ENCODE peak calls at places on chromosome X, in seven cellular contexts. One of them, this sample, is unnamed.

GRCh38 chrX:119013146-119013545 is 38.7 kb downstream of the LONRF3 start:
- DNase-seq in AG09319: no peak
- DNase-seq in AG04450: no peak
- DNase-seq in activated B cell treated with CpG ODN at 0.5 μM for 24 hours: no peak
- DNase-seq in EH: no peak
- DNase-seq in NCI-H1694: no peak
- DNase-seq in Calu3: no peak
- DNase-seq in this sample: no peak

GRCh38 chrX:39508300-39508692 is 589.5 kb downstream of the BCOR start:
- DNase-seq in NCI-H1694: no peak
- DNase-seq in AG09319: no peak
- DNase-seq in AG04450: no peak
- DNase-seq in EH: no peak
- DNase-seq in Calu3: no peak
- DNase-seq in activated B cell treated with CpG ODN at 0.5 μM for 24 hours: no peak
- DNase-seq in this sample: no peak

GRCh38 chrX:130805906-130806305 is 97.1 kb downstream of the ENOX2 start:
- DNase-seq in activated B cell treated with CpG ODN at 0.5 μM for 24 hours: no peak
- DNase-seq in Calu3: no peak
- DNase-seq in AG09319: no peak
- DNase-seq in AG04450: no peak
- DNase-seq in EH: no peak
- DNase-seq in NCI-H1694: no peak
- DNase-seq in this sample: no peak

GRCh38 chrX:100731441-100732281 is at the start of gene SYTL4:
- DNase-seq in Calu3: peak; percentile 51
- DNase-seq in EH: peak; percentile 11
- DNase-seq in activated B cell treated with CpG ODN at 0.5 μM for 24 hours: peak; percentile 14
- DNase-seq in AG04450: no peak
- DNase-seq in AG09319: no peak
- DNase-seq in NCI-H1694: no peak
- DNase-seq in this sample: no peak

GRCh38 chrX:103248553-103248952 is 6.4 kb downstream of the TCEAL8 start:
- DNase-seq in AG04450: no peak
- DNase-seq in EH: peak; percentile 21
- DNase-seq in Calu3: no peak
- DNase-seq in activated B cell treated with CpG ODN at 0.5 μM for 24 hours: no peak
- DNase-seq in NCI-H1694: peak; percentile 4
- DNase-seq in AG09319: no peak
- DNase-seq in this sample: no peak

GRCh38 chrX:119541188-119541587 is 24.0 kb downstream of the STEEP1 start:
- DNase-seq in EH: peak; percentile 83
- DNase-seq in AG09319: no peak
- DNase-seq in activated B cell treated with CpG ODN at 0.5 μM for 24 hours: no peak
- DNase-seq in Calu3: no peak
- DNase-seq in AG04450: peak; percentile 37
- DNase-seq in NCI-H1694: no peak
- DNase-seq in this sample: no peak

GRCh38 chrX:78923198-78924015 is 21.8 kb upstream of the P2RY10 start:
- DNase-seq in AG09319: no peak
- DNase-seq in EH: no peak
- DNase-seq in Calu3: no peak
- DNase-seq in NCI-H1694: no peak
- DNase-seq in activated B cell treated with CpG ODN at 0.5 μM for 24 hours: no peak
- DNase-seq in AG04450: no peak
- DNase-seq in this sample: no peak

GRCh38 chrX:109732319-109732779 is 708 bp downstream of the ACSL4 start:
- DNase-seq in AG04450: no peak
- DNase-seq in Calu3: no peak
- DNase-seq in EH: peak; percentile 78
- DNase-seq in activated B cell treated with CpG ODN at 0.5 μM for 24 hours: no peak
- DNase-seq in NCI-H1694: no peak
- DNase-seq in AG09319: no peak
- DNase-seq in this sample: no peak

GRCh38 chrX:15877380-15877779 is 22.8 kb upstream of the AP1S2 start:
- DNase-seq in AG09319: no peak
- DNase-seq in activated B cell treated with CpG ODN at 0.5 μM for 24 hours: no peak
- DNase-seq in NCI-H1694: no peak
- DNase-seq in EH: peak; percentile 34
- DNase-seq in Calu3: no peak
- DNase-seq in AG04450: peak; percentile 10
- DNase-seq in this sample: no peak

GRCh38 chrX:44144491-44144890 is 171.3 kb upstream of the NDP start:
- DNase-seq in activated B cell treated with CpG ODN at 0.5 μM for 24 hours: no peak
- DNase-seq in AG04450: no peak
- DNase-seq in EH: no peak
- DNase-seq in Calu3: no peak
- DNase-seq in NCI-H1694: no peak
- DNase-seq in AG09319: no peak
- DNase-seq in this sample: no peak

GRCh38 chrX:109954955-109955354 is 48.0 kb upstream of the TMEM164 start:
- DNase-seq in NCI-H1694: no peak
- DNase-seq in AG09319: no peak
- DNase-seq in AG04450: no peak
- DNase-seq in activated B cell treated with CpG ODN at 0.5 μM for 24 hours: no peak
- DNase-seq in EH: no peak
- DNase-seq in Calu3: no peak
- DNase-seq in this sample: no peak

GRCh38 chrX:7444967-7445366 is 297.0 kb upstream of the PUDP start:
- DNase-seq in AG09319: no peak
- DNase-seq in activated B cell treated with CpG ODN at 0.5 μM for 24 hours: no peak
- DNase-seq in EH: no peak
- DNase-seq in NCI-H1694: no peak
- DNase-seq in AG04450: no peak
- DNase-seq in Calu3: no peak
- DNase-seq in this sample: no peak

GRCh38 chrX:149372861-149373260 is 132.2 kb downstream of the IDS start:
- DNase-seq in activated B cell treated with CpG ODN at 0.5 μM for 24 hours: no peak
- DNase-seq in AG04450: no peak
- DNase-seq in NCI-H1694: peak; percentile 21
- DNase-seq in EH: peak; percentile 35
- DNase-seq in Calu3: no peak
- DNase-seq in AG09319: no peak
- DNase-seq in this sample: no peak

GRCh38 chrX:11665144-11666040 is at the start of gene ARHGAP6:
- DNase-seq in activated B cell treated with CpG ODN at 0.5 μM for 24 hours: no peak
- DNase-seq in AG09319: peak; percentile 12
- DNase-seq in Calu3: no peak
- DNase-seq in AG04450: no peak
- DNase-seq in NCI-H1694: no peak
- DNase-seq in EH: peak; percentile 47
- DNase-seq in this sample: no peak

GRCh38 chrX:154059231-154059630 is 38.3 kb downstream of the MECP2 start:
- DNase-seq in Calu3: no peak
- DNase-seq in activated B cell treated with CpG ODN at 0.5 μM for 24 hours: no peak
- DNase-seq in AG09319: no peak
- DNase-seq in EH: peak; percentile 34
- DNase-seq in AG04450: no peak
- DNase-seq in NCI-H1694: no peak
- DNase-seq in this sample: no peak

GRCh38 chrX:130575831-130576404 is 174.1 kb downstream of the RBMX2 start:
- DNase-seq in NCI-H1694: peak; percentile 17
- DNase-seq in AG04450: peak; percentile 1
- DNase-seq in AG09319: no peak
- DNase-seq in activated B cell treated with CpG ODN at 0.5 μM for 24 hours: no peak
- DNase-seq in EH: peak; percentile 45
- DNase-seq in Calu3: peak; percentile 21
- DNase-seq in this sample: no peak

GRCh38 chrX:134747006-134747405 is 88.7 kb upstream of the PLAC1 start:
- DNase-seq in AG09319: no peak
- DNase-seq in activated B cell treated with CpG ODN at 0.5 μM for 24 hours: no peak
- DNase-seq in EH: no peak
- DNase-seq in AG04450: no peak
- DNase-seq in NCI-H1694: no peak
- DNase-seq in Calu3: no peak
- DNase-seq in this sample: no peak

GRCh38 chrX:85012098-85012497 is 8.4 kb downstream of the APOOL start:
- DNase-seq in Calu3: no peak
- DNase-seq in NCI-H1694: no peak
- DNase-seq in AG04450: no peak
- DNase-seq in activated B cell treated with CpG ODN at 0.5 μM for 24 hours: no peak
- DNase-seq in AG09319: no peak
- DNase-seq in EH: no peak
- DNase-seq in this sample: no peak

GRCh38 chrX:155768036-155768769 is 112.9 kb upstream of the VAMP7 start:
- DNase-seq in EH: peak; percentile 57
- DNase-seq in Calu3: no peak
- DNase-seq in activated B cell treated with CpG ODN at 0.5 μM for 24 hours: no peak
- DNase-seq in AG09319: no peak
- DNase-seq in AG04450: no peak
- DNase-seq in NCI-H1694: no peak
- DNase-seq in this sample: no peak

This sample was measured in SK-N-MC.